ENCODE peak calls at places on chromosomes 2 and 18, in seven cellular contexts. D is H7; B is spleen; C is activated CD4-positive, alpha-beta T cell treated with anti-CD3 and anti-CD28 coated beads, Interleukin-2, amount 50 U/mL, for 1 hour; X is central memory CD4-positive, alpha-beta T cell; N is naive B cell; J is tibial artery. W is an unnamed sample.

GRCh38 chr2:101175991-101176390 is 24.8 kb upstream of the TBC1D8 start:
- DNase-seq in N (no peak), C (no peak), D (no peak), J (no peak), X (no peak), B (no peak), W (no peak)

GRCh38 chr2:65128297-65129190 is 1.4 kb downstream of the RAB1A start:
- DNase-seq in X (no peak), D (no peak), J (peak), B (no peak), C (no peak), N (no peak), W (peak)

GRCh38 chr18:52715421-52715820 is 375.4 kb downstream of the DCC start:
- DNase-seq in D (no peak), X (no peak), J (no peak), B (no peak), N (no peak), C (no peak), W (no peak)

GRCh38 chr18:51603111-51603510 is 405.6 kb upstream of the MEX3C start:
- DNase-seq in X (no peak), B (no peak), N (no peak), C (no peak), J (no peak), D (peak), W (no peak)

GRCh38 chr2:185268651-185269050 is 470.0 kb upstream of the FSIP2 start:
- DNase-seq in X (no peak), J (no peak), N (no peak), B (no peak), D (no peak), C (no peak), W (no peak)

GRCh38 chr2:37652199-37652640 is 19.2 kb downstream of the CDC42EP3 start:
- DNase-seq in C (no peak), J (no peak), D (no peak), X (no peak), B (no peak), N (no peak), W (no peak)

GRCh38 chr2:174654429-174654941 is 56.9 kb upstream of the WIPF1 start:
- DNase-seq in C (no peak), D (no peak), B (no peak), X (no peak), N (no peak), J (no peak), W (no peak)

GRCh38 chr2:43095533-43096295 is 130.7 kb downstream of the ZFP36L2 start:
- DNase-seq in J (no peak), N (no peak), C (no peak), B (no peak), X (no peak), D (no peak), W (no peak)

GRCh38 chr2:129757915-129758421 is 221.5 kb upstream of the RAB6C start:
- DNase-seq in C (no peak), B (peak), J (peak), D (peak), X (no peak), N (no peak), W (no peak)

GRCh38 chr2:126748188-126748760 is 92.3 kb downstream of the GYPC start:
- DNase-seq in N (no peak), J (no peak), D (no peak), B (no peak), C (no peak), X (no peak), W (no peak)

GRCh38 chr2:112621792-112622527 is 23.8 kb upstream of the SLC20A1 start:
- DNase-seq in D (no peak), N (no peak), X (no peak), C (no peak), B (no peak), J (peak), W (no peak)

GRCh38 chr2:214671330-214671850 is 138.1 kb downstream of the BARD1 start:
- DNase-seq in B (no peak), C (no peak), N (no peak), D (no peak), J (no peak), X (no peak), W (no peak)

GRCh38 chr2:164913011-164913410 is 42.3 kb downstream of the SLC38A11 start:
- DNase-seq in X (no peak), C (no peak), D (peak), N (no peak), J (no peak), B (no peak), W (no peak)

GRCh38 chr2:71951067-71951436 is 196.6 kb downstream of the CYP26B1 start:
- DNase-seq in N (no peak), X (no peak), J (no peak), D (no peak), B (no peak), C (no peak), W (no peak)

GRCh38 chr2:56015631-56016251 is 92.2 kb upstream of the EFEMP1 start:
- DNase-seq in X (no peak), B (no peak), J (no peak), C (no peak), D (no peak), N (no peak), W (no peak)

GRCh38 chr2:64837925-64838641 is 151.1 kb upstream of the SLC1A4 start:
- DNase-seq in C (no peak), N (peak), X (no peak), D (no peak), B (peak), J (peak), W (no peak)

GRCh38 chr2:73981081-73981968 is 3.4 kb upstream of the TET3 start:
- DNase-seq in D (peak), B (peak), N (no peak), C (peak), X (no peak), J (no peak), W (no peak)

GRCh38 chr2:8534729-8535397 is 147.0 kb upstream of the ID2 start:
- DNase-seq in N (peak), X (no peak), D (peak), B (peak), C (no peak), J (peak), W (peak)

GRCh38 chr18:76978616-76979015 is 154.0 kb downstream of the MBP start:
- DNase-seq in C (no peak), N (peak), B (no peak), J (no peak), X (no peak), D (no peak), W (no peak)

GRCh38 chr2:40240067-40240466 is 211.8 kb downstream of the SLC8A1 start:
- DNase-seq in X (no peak), D (no peak), B (no peak), J (peak), N (no peak), C (no peak), W (no peak)

GRCh38 chr2:74562126-74562775 is 7.7 kb downstream of the DOK1 start:
- DNase-seq in B (no peak), C (no peak), N (no peak), D (no peak), X (no peak), J (no peak), W (no peak)

GRCh38 chr2:239444626-239445625 is 44.1 kb upstream of the HDAC4 start:
- DNase-seq in C (no peak), X (no peak), B (no peak), N (no peak), J (peak), D (peak), W (no peak)

GRCh38 chr2:48849770-48850169 is 94.2 kb upstream of the LHCGR start:
- DNase-seq in N (no peak), D (no peak), C (no peak), X (no peak), B (no peak), J (no peak), W (no peak)

GRCh38 chr2:164992818-164993217 is 37.5 kb upstream of the SLC38A11 start:
- DNase-seq in J (no peak), N (peak), B (no peak), D (peak), X (no peak), C (no peak), W (no peak)

GRCh38 chr2:41965886-41966285 is 81.9 kb upstream of the PKDCC start:
- DNase-seq in X (no peak), N (no peak), B (no peak), D (no peak), C (no peak), J (peak), W (no peak)

W was measured in SIG-M5.